ENCODE peak calls at places on chromosomes 6 and 20, in five cellular contexts. C is endothelial cell of umbilical vein, F is tibial nerve, L is uterus, D is ovary. K is an unnamed sample.

GRCh38 chr6:121515615-121516265 is 80.3 kb downstream of the GJA1 start:
- DNase-seq in C (peak; percentile 93), L (no peak), F (no peak), D (no peak), K (no peak)

GRCh38 chr6:158124288-158124687 is 43.8 kb downstream of the SERAC1 start:
- DNase-seq in L (no peak), F (no peak), D (no peak), C (no peak), K (no peak)

GRCh38 chr6:17132967-17133366 is 31.1 kb downstream of the STMND1 start:
- DNase-seq in C (no peak), F (no peak), L (no peak), D (no peak), K (no peak)

GRCh38 chr6:44273617-44274016 is 3.4 kb downstream of the TMEM151B start:
- DNase-seq in C (no peak), F (no peak), D (no peak), L (no peak), K (no peak)

GRCh38 chr6:139654888-139655782 is 280.7 kb upstream of the CITED2 start:
- DNase-seq in C (no peak), D (no peak), F (no peak), L (no peak), K (no peak)

GRCh38 chr6:100435299-100435698 is 29.4 kb downstream of the SIM1 start:
- DNase-seq in D (no peak), C (no peak), L (no peak), F (no peak), K (no peak)

GRCh38 chr20:7015257-7015656 is 247.8 kb downstream of the BMP2 start:
- DNase-seq in D (no peak), C (no peak), L (no peak), F (no peak), K (no peak)

GRCh38 chr6:1558388-1558787 is 51.3 kb upstream of the FOXC1 start:
- DNase-seq in L (no peak), C (no peak), F (no peak), D (no peak), K (no peak)

GRCh38 chr20:1122388-1123315 is 4.2 kb downstream of the PSMF1 start:
- DNase-seq in L (no peak), C (peak; percentile 52), F (peak; percentile 29), D (no peak), K (no peak)

GRCh38 chr6:123127807-123128206 is 131.8 kb downstream of the CLVS2 start:
- DNase-seq in L (no peak), D (no peak), F (no peak), C (no peak), K (no peak)

GRCh38 chr20:24100370-24101011 is 111.9 kb upstream of the GGTLC1 start:
- DNase-seq in F (no peak), C (peak; percentile 64), L (peak; percentile 37), D (no peak), K (peak; percentile 23)

GRCh38 chr20:18272451-18272850 is 15.9 kb upstream of the ZNF133 start:
- DNase-seq in D (no peak), F (peak; percentile 42), C (no peak), L (no peak), K (no peak)

GRCh38 chr20:37907677-37908397 is 4.9 kb downstream of the VSTM2L start:
- DNase-seq in F (no peak), C (peak; percentile 37), D (no peak), L (no peak), K (no peak)

GRCh38 chr6:82251942-82252341 is 4.4 kb upstream of the IBTK start:
- DNase-seq in D (no peak), F (no peak), C (peak; percentile 62), L (no peak), K (no peak)

GRCh38 chr6:40845588-40845987 is 193.4 kb downstream of the UNC5CL start:
- DNase-seq in D (peak; percentile 38), L (peak; percentile 15), C (peak; percentile 45), F (no peak), K (no peak)

GRCh38 chr6:129184808-129185366 is 301.9 kb downstream of the LAMA2 start:
- DNase-seq in L (no peak), C (no peak), F (no peak), D (no peak), K (no peak)

GRCh38 chr6:45644720-45645119 is 267.0 kb upstream of the SUPT3H start:
- DNase-seq in D (no peak), L (no peak), C (no peak), F (no peak), K (no peak)

GRCh38 chr20:53678990-53679596 is 85.5 kb upstream of the ZNF217 start:
- DNase-seq in C (no peak), L (no peak), D (no peak), F (no peak), K (no peak)

GRCh38 chr6:84466521-84466920 is 239.1 kb upstream of the CEP162 start:
- DNase-seq in C (peak; percentile 93), F (no peak), D (no peak), L (no peak), K (no peak)

GRCh38 chr6:82988904-82989303 is 76.7 kb downstream of the UBE3D start:
- DNase-seq in D (no peak), F (no peak), C (peak; percentile 6), L (no peak), K (no peak)

GRCh38 chr20:33099842-33100538 is 20.5 kb downstream of the BPIFB4 start:
- DNase-seq in L (no peak), F (no peak), C (no peak), D (no peak), K (no peak)

GRCh38 chr6:48389146-48390043 is 278.4 kb upstream of the PTCHD4 start:
- DNase-seq in L (no peak), F (no peak), C (no peak), D (no peak), K (no peak)

GRCh38 chr6:129546702-129547101 is 163.3 kb downstream of the ARHGAP18 start:
- DNase-seq in C (no peak), D (no peak), F (no peak), L (no peak), K (no peak)

GRCh38 chr6:89527634-89528033 is 94.7 kb downstream of the ANKRD6 start:
- DNase-seq in F (no peak), D (no peak), C (no peak), L (no peak), K (no peak)

DNA sequence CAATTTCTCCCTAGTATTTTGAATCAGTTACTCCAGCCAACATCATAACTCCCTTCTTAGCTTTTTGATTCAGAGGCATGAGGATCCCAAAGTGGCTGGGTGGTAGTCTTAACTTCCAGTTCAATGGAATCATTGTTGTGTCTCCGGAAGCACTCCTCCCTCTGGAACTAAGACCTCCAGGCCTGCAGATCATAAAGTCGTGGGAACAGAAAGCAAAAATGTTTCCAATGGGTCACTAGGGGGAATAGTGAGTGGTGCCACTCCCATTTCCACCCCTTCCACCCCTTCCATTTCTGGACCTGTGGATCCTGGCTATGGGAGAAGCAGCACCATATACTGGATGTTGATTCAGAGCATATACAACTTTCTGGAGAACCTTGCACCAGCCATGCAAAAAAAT is 130.8 kb downstream of the SGK1 start:
- DNase-seq in D (no peak), C (no peak), L (no peak), F (no peak), K (no peak)
- TF ChIP-seq POLR2A in D (no peak), C (no peak), L (no peak), F (no peak), K (no peak)

DNA sequence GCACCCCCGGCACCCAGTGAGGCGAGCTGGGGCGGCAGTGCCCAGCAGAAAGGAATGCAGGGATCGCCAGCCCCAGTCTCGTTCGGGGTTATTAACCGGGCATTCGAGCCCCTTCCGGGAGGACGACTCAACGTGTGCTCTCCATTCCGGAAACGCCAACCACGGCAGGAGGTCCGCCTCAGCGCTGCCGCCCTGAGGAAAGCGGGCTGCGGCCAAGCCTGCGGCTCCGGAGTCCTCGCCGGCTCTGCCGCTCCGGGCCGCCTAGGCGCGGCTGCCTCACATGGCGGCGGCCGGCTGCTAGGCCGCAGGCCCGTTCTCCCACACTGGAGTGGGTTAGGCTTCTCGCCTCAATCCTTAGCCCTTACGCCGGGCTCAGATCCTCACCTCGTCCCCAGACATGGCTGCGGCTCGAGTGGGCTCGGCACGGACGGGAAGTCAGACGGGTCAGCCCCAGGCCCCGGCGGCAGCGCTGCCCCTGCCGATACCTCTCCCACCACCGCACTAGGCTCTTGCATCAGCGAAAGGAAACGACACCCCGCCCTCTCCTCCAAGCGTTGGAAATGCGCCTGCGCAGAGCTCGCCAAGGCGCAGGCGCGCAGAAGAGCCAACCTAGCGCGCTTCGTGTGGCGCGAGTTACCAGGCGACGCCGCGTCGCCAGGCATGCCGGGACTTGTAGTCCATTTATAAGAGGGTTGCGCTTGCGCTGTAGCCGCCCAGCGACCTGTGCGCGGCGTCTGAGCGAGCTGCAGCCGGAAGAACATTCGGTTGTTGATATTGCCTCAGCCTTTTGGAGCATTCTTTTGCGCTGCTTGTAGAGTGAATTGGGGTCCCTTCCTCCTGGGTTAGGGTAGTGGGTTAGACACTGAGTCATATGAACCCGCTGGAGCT is at the start of gene EIF2S2:
- DNase-seq in L (peak; percentile 96), F (peak; percentile 87), C (peak; percentile 99), D (peak; percentile 98), K (peak; percentile 88)
- TF ChIP-seq POLR2A in L (peak; percentile 95), F (peak; percentile 93), C (peak; percentile 97), D (peak; percentile 99), K (peak; percentile 91)

DNA sequence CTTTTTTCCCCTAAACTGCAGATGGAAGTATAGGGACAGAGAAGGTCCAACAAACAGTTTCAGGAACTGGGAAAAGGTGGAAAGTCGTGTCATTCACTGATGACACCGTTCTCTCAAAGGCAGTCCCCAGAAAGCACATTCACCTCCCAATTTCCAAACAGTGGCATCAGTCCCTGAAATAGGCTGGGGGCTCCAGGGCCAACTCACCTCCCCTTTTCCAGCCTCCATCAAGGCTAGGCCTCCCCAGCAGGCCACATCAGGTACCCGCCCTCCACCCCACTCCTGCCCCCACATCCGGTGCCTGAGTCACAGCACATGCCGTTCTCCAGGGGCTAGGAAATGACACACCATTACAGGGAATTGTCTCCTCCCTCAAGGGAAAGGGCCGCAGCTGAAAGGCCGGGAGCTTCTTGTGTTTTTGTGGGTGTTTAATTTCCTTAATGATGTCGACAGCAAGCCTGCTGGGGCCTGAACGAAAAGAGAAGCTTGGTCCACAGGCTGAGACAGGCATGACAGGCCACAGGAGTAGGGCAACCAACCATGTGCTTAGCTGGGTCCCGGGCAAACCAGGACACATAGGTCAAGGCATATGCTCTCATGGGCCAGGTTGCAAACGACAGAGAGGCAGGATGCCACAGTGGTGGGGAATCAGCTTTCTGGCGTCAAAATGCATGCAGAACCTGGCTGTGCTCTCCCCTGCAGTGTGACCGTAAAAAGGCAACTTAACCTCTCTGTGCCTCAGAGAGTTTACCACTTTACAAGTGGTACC is 39.2 kb downstream of the ZMYND8 start:
- DNase-seq in F (peak; percentile 56), L (peak; percentile 90), D (peak; percentile 73), C (peak; percentile 97), K (peak; percentile 44)
- TF ChIP-seq POLR2A in F (peak; percentile 54), L (peak; percentile 41), D (peak; percentile 57), C (peak; percentile 90), K (no peak)

DNA sequence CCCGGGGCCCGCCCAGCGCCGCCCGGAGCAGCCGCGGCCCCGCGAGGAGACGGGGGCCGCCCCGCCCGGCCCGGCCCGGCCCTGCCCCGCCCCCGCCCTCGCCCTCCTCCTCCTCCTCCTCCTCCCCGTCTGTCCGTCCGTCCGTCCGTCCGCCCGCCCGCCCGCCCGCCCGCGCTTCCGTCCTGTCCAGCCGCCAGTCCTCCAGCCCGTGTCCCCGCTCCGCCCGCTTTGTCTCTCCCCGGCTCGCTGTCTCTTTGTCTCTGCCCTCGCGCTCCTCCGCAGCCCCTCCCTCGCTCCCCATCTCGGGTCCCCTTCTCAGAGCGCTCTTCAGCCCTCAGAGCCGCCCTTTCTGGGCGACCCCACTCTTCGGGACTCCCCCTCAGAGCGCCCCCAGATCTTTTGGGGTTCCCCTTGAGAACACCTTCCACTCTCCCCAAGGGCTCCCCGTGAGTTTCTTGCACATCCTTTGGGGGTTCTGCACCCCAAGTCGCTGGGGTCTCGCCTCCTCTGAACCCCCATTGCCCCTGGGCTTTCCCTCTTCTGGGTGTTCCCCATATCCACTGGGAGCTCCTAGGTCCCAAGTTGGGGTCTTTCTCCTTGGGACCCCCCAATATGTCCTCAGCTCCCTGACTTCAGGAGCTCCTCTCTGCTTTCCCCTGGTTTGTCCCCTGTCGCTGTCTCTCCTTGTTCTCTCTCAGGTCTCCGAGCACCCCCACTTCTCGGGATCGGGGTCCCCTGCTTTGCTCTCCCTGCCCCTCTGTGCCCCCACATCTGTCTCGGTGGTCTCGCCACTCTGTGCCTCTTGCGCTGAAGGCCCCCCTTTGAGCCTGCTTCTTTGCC is 79.5 kb upstream of the MYL9 start:
- DNase-seq in C (peak; percentile 37), D (peak; percentile 79), L (peak; percentile 61), F (peak; percentile 32), K (peak; percentile 38)
- TF ChIP-seq POLR2A in C (peak; percentile 66), D (no peak), L (no peak), F (no peak), K (no peak)

K was measured in GM12891.